ENCODE peak calls at places on chromosomes 4 and X, in eight cellular contexts. G, V, W, Q, K, T, B and L are unnamed samples.

GRCh38 chrX:13059269-13059668 is 14.8 kb upstream of the FAM9C start:
- DNase-seq in G (no peak), V (no peak), W (no peak), Q (no peak), K (no peak), T (no peak), B (no peak), L (no peak)

GRCh38 chr4:41957634-41958033 is 22.4 kb downstream of the TMEM33 start:
- DNase-seq in G (no peak), V (no peak), W (no peak), Q (no peak), K (no peak), T (no peak), B (peak), L (no peak)

GRCh38 chr4:48954314-48954713 is 31.8 kb upstream of the CWH43 start:
- DNase-seq in G (no peak), V (no peak), W (no peak), Q (no peak), K (peak), T (no peak), B (no peak), L (no peak)

GRCh38 chrX:48945517-48946348 is 11.7 kb downstream of the OTUD5 start:
- DNase-seq in G (peak), V (peak), W (peak), Q (peak), K (peak), T (peak), B (peak), L (peak)

GRCh38 chr4:159252491-159252890 is 149.6 kb downstream of the RAPGEF2 start:
- DNase-seq in G (no peak), V (no peak), W (no peak), Q (no peak), K (no peak), T (no peak), B (no peak), L (peak)

GRCh38 chr4:120921456-120922389 is 803 bp downstream of the PRDM5 start:
- DNase-seq in G (peak), V (peak), W (no peak), Q (peak), K (peak), T (peak), B (no peak), L (peak)

GRCh38 chr4:126130200-126130599 is 815.4 kb downstream of the FAT4 start:
- DNase-seq in G (no peak), V (no peak), W (no peak), Q (no peak), K (no peak), T (no peak), B (no peak), L (no peak)

GRCh38 chr4:48538358-48538757 is 48.3 kb downstream of the ZAR1 start:
- DNase-seq in G (no peak), V (no peak), W (no peak), Q (no peak), K (no peak), T (no peak), B (no peak), L (no peak)

GRCh38 chr4:102557636-102558035 is 56.5 kb downstream of the NFKB1 start:
- DNase-seq in G (no peak), V (no peak), W (no peak), Q (no peak), K (no peak), T (no peak), B (no peak), L (no peak)

GRCh38 chr4:6987566-6987920 is 55.6 kb upstream of the TADA2B start:
- DNase-seq in G (no peak), V (no peak), W (no peak), Q (no peak), K (no peak), T (no peak), B (no peak), L (no peak)

GRCh38 chr4:180674629-180675367 is 1568.4 kb upstream of the TENM3 start:
- DNase-seq in G (no peak), V (no peak), W (no peak), Q (no peak), K (no peak), T (no peak), B (no peak), L (no peak)

GRCh38 chr4:107044170-107044569 is 8.1 kb upstream of the DKK2 start:
- DNase-seq in G (no peak), V (no peak), W (no peak), Q (no peak), K (no peak), T (no peak), B (no peak), L (no peak)

GRCh38 chr4:123559955-123560669 is 163.5 kb downstream of the SPRY1 start:
- DNase-seq in G (no peak), V (no peak), W (no peak), Q (no peak), K (peak), T (no peak), B (no peak), L (no peak)

GRCh38 chrX:85326234-85327059 is 53.0 kb downstream of the POF1B start:
- DNase-seq in G (no peak), V (no peak), W (no peak), Q (no peak), K (no peak), T (peak), B (no peak), L (no peak)

GRCh38 chr4:25956260-25956659 is 42.2 kb downstream of the SMIM20 start:
- DNase-seq in G (no peak), V (no peak), W (no peak), Q (no peak), K (no peak), T (peak), B (no peak), L (no peak)

GRCh38 chrX:9912341-9912740 is 54.8 kb upstream of the CLDN34 start:
- DNase-seq in G (no peak), V (no peak), W (no peak), Q (peak), K (peak), T (no peak), B (no peak), L (no peak)

GRCh38 chr4:74934822-74935326 is 2.0 kb downstream of the PARM1 start:
- DNase-seq in G (no peak), V (no peak), W (no peak), Q (peak), K (no peak), T (no peak), B (no peak), L (no peak)